ENCODE peak calls at places on chromosomes 16 and 17, in ten cellular contexts. Z, B, G, T, A, J, P, X, N and F are unnamed samples.

GRCh38 chr16:80509872-80510271 is 30.9 kb upstream of the DYNLRB2 start:
- DNase-seq in G (no peak), A (no peak), Z (no peak), B (no peak), J (no peak), N (no peak), T (no peak), P (no peak), X (no peak), F (no peak)

GRCh38 chr16:87442581-87442966 is 50.2 kb downstream of the ZCCHC14 start:
- DNase-seq in Z (peak; percentile 32), B (no peak), G (no peak), X (no peak), J (no peak), N (no peak), A (no peak), P (no peak), T (no peak), F (no peak)

GRCh38 chr17:21283482-21284318 is 811 bp upstream of the MAP2K3 start:
- DNase-seq in Z (peak; percentile 45), G (no peak), B (no peak), A (no peak), P (peak; percentile 68), N (peak; percentile 67), J (no peak), X (no peak), T (peak; percentile 74), F (peak; percentile 49)

GRCh38 chr16:22400899-22401298 is 26.5 kb upstream of the CDR2 start:
- DNase-seq in Z (no peak), N (no peak), G (no peak), J (no peak), A (no peak), X (no peak), B (no peak), T (peak; percentile 53), P (no peak), F (no peak)

GRCh38 chr17:15999141-15999973 is at the start of the genes TTC19 and ZSWIM7:
- DNase-seq in P (peak; percentile 96), Z (peak; percentile 97), B (peak; percentile 97), X (peak; percentile 98), T (peak; percentile 98), G (peak; percentile 99), J (peak; percentile 94), A (peak; percentile 85), N (peak; percentile 96), F (peak; percentile 96)

GRCh38 chr16:88744520-88744835 is 38.2 kb downstream of the CTU2 start:
- DNase-seq in J (no peak), Z (no peak), A (no peak), P (no peak), B (no peak), T (no peak), G (no peak), N (no peak), X (no peak), F (no peak)

GRCh38 chr16:28495098-28495793 is 803 bp downstream of the APOBR start:
- DNase-seq in G (no peak), A (no peak), B (no peak), X (no peak), J (no peak), T (no peak), N (no peak), P (no peak), Z (no peak), F (no peak)

GRCh38 chr17:77701996-77702395 is 256.5 kb upstream of the TNRC6C start:
- DNase-seq in N (no peak), B (no peak), A (no peak), G (no peak), Z (no peak), T (no peak), X (no peak), J (no peak), P (no peak), F (no peak)

GRCh38 chr17:76867578-76868175 is 527 bp upstream of the MGAT5B start:
- DNase-seq in X (no peak), A (no peak), P (no peak), Z (peak; percentile 62), T (no peak), J (no peak), G (no peak), B (no peak), N (peak; percentile 62), F (no peak)

GRCh38 chr17:9240659-9241370 is 219.5 kb downstream of the NTN1 start:
- DNase-seq in A (no peak), J (no peak), T (peak; percentile 88), Z (peak; percentile 68), B (peak; percentile 80), P (peak; percentile 91), X (peak; percentile 79), G (no peak), N (peak; percentile 65), F (no peak)

GRCh38 chr17:60247836-60248461 is 98.2 kb downstream of the CA4 start:
- DNase-seq in B (no peak), P (no peak), G (no peak), J (no peak), T (no peak), X (no peak), Z (no peak), N (no peak), A (no peak), F (no peak)

GRCh38 chr17:82204831-82205719 is 7.6 kb downstream of the CCDC57 start:
- DNase-seq in J (peak; percentile 29), G (peak; percentile 70), T (no peak), X (no peak), P (no peak), Z (peak; percentile 63), N (peak; percentile 95), B (no peak), A (peak; percentile 72), F (peak; percentile 87)

GRCh38 chr17:35577826-35578194 is 561 bp downstream of the PEX12 start:
- DNase-seq in B (no peak), N (peak; percentile 66), G (no peak), Z (peak; percentile 16), P (no peak), A (no peak), J (no peak), X (no peak), T (no peak), F (no peak)

DNA sequence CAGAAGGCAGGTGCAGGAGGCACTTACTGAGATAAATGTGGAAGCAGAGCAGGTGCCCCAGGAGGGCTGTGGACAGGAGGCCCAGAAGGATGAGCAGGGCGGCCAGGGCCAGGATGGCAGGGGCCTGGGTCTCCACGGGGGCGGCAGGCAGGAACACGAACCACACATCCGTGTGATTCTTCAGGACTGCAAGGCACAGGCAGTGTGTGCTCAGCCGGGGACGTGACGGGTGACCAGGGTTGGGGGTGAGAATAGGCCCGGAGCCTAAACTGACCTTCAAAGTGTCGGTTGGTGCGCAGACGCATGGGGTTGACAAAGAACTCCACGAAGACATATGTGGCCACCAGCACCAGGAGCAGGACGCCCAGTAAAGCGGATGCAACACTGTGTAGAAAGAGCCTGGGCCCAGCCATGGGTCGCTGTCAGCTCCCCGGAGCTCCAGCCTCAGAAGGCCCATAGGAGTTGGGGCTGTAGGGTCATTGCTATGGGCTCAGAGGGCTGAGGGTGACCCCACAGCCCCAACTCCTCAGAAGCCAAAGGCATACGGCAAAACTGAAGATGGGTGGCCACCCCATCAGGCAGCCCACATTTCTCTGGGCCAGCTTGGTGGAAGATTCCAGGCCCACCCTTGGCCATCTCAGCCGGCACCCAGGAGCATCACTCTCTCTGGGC is 5.4 kb upstream of the TPPP3 start:
- DNase-seq in Z (no peak), G (no peak), B (no peak), X (no peak), N (no peak), P (peak; percentile 62), A (no peak), J (no peak), T (no peak), F (no peak)
- H3K4me1 ChIP-seq in Z (peaks cover 14% of the 10 kb centered on the region), G (peaks cover 15% of the 10 kb centered on the region), B (peaks cover 60% of the 10 kb centered on the region), X (peaks cover 43% of the 10 kb centered on the region), N (peaks cover 6% of the 10 kb centered on the region), P (peaks cover 75% of the 10 kb centered on the region), A (peaks cover 19% of the 10 kb centered on the region), J (peaks cover 13% of the 10 kb centered on the region), T (no peaks in the 10 kb centered on the region), F (peaks cover 13% of the 10 kb centered on the region)

GRCh38 chr17:2057130-2057713 is 2.3 kb downstream of the HIC1 start:
- DNase-seq in J (no peak), Z (peak; percentile 58), A (no peak), T (no peak), B (no peak), G (no peak), X (peak; percentile 68), N (no peak), P (peak; percentile 62), F (no peak)
- H3K4me1 ChIP-seq in J (peaks cover 47% of the 10 kb centered on the region), Z (peaks cover 4% of the 10 kb centered on the region), A (peaks cover 7% of the 10 kb centered on the region), T (no peaks in the 10 kb centered on the region), B (peaks cover 85% of the 10 kb centered on the region), G (peaks cover 5% of the 10 kb centered on the region), X (peaks cover 67% of the 10 kb centered on the region), N (peaks cover 7% of the 10 kb centered on the region), P (peaks cover 76% of the 10 kb centered on the region), F (no peaks in the 10 kb centered on the region)

GRCh38 chr17:17924857-17925250 is 47.3 kb downstream of the TOM1L2 start:
- DNase-seq in A (no peak), X (no peak), J (no peak), N (no peak), T (no peak), P (no peak), Z (no peak), B (no peak), G (no peak), F (no peak)

GRCh38 chr17:17924131-17924856 is 47.9 kb downstream of the TOM1L2 start:
- DNase-seq in A (no peak), B (no peak), P (no peak), Z (no peak), T (no peak), G (no peak), N (no peak), X (no peak), J (no peak), F (no peak)

GRCh38 chr17:17928422-17929386 is 43.5 kb downstream of the TOM1L2 start:
- DNase-seq in A (no peak), X (no peak), G (no peak), B (no peak), J (no peak), P (no peak), N (peak; percentile 54), Z (peak; percentile 18), T (peak; percentile 53), F (no peak)

GRCh38 chr17:17926840-17927449 is 45.3 kb downstream of the TOM1L2 start:
- DNase-seq in N (no peak), X (no peak), A (no peak), T (no peak), G (no peak), P (no peak), Z (no peak), J (no peak), B (no peak), F (no peak)

GRCh38 chr17:17926036-17926435 is 46.2 kb downstream of the TOM1L2 start:
- DNase-seq in A (no peak), Z (no peak), P (no peak), N (no peak), X (no peak), B (no peak), J (no peak), G (no peak), T (no peak), F (peak; percentile 4)
- H3K4me1 ChIP-seq in A (peaks cover 27% of the 10 kb centered on the region), Z (peaks cover 30% of the 10 kb centered on the region), P (peaks cover 51% of the 10 kb centered on the region), N (peaks cover 64% of the 10 kb centered on the region), X (peaks cover 60% of the 10 kb centered on the region), B (peaks cover 89% of the 10 kb centered on the region), J (no peaks in the 10 kb centered on the region), G (peaks cover 37% of the 10 kb centered on the region), T (peaks cover 7% of the 10 kb centered on the region), F (peaks cover 32% of the 10 kb centered on the region)

DNA sequence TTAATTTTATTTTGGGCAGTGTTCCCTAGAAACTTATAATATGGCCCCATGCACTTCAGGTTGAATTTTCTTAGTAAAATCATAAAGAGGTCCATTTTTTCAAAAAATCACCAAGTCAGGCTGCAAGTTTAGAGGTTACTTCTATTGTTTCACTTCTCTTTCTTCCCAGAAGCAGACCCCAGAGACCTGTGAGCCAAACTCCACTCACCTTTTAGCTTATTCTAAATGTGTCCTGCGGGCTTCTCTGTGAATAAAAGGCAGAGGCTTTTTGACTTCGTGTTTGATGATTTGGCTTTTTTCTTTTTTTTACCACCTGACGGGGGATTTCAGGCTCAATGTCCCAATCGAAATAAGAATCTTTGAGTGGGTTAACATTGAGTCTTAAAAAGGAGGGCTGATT is 7.4 kb downstream of the PRKCB start:
- DNase-seq in T (no peak), N (no peak), B (no peak), G (no peak), A (no peak), P (no peak), J (no peak), X (no peak), Z (no peak), F (no peak)
- H3K4me1 ChIP-seq in T (no peaks in the 10 kb centered on the region), N (no peaks in the 10 kb centered on the region), B (no peaks in the 10 kb centered on the region), G (no peaks in the 10 kb centered on the region), A (no peaks in the 10 kb centered on the region), P (no peaks in the 10 kb centered on the region), J (peaks cover 49% of the 10 kb centered on the region), X (peaks cover 20% of the 10 kb centered on the region), Z (no peaks in the 10 kb centered on the region), F (no peaks in the 10 kb centered on the region)